ENCODE peak calls at places on chromosomes 7 and 10, in ten cellular contexts. J, H, D, O, C, W, P, T, Z and U are unnamed samples.
A peak's percentile ranks its signal among the peaks of the same experiment; 100 is the strongest.

GRCh38 chr10:28982950-28983349 is 305.6 kb downstream of the BAMBI start:
- DNase-seq in J (no peak), H (no peak), D (no peak), O (no peak), C (no peak), W (no peak), P (no peak), T (no peak), Z (no peak), U (no peak)

GRCh38 chr7:1966631-1967200 is 266.0 kb downstream of the MAD1L1 start:
- DNase-seq in J (no peak), H (no peak), D (no peak), O (no peak), C (no peak), W (peak; percentile 18), P (no peak), T (no peak), Z (no peak), U (no peak)

GRCh38 chr7:512541-513311 is 6.9 kb downstream of the PDGFA start:
- DNase-seq in J (peak; percentile 37), H (no peak), D (no peak), O (no peak), C (peak; percentile 74), W (no peak), P (no peak), T (no peak), Z (no peak), U (no peak)

GRCh38 chr10:68224810-68225209 is 7.1 kb downstream of the ATOH7 start:
- DNase-seq in J (peak; percentile 86), H (no peak), D (no peak), O (no peak), C (no peak), W (no peak), P (no peak), T (no peak), Z (no peak), U (no peak)

GRCh38 chr7:11212816-11213215 is 239.1 kb downstream of the PHF14 start:
- DNase-seq in J (peak; percentile 17), H (peak; percentile 60), D (no peak), O (peak; percentile 42), C (peak; percentile 77), W (no peak), P (no peak), T (no peak), Z (no peak), U (no peak)

GRCh38 chr7:105636982-105637381 is 55.7 kb upstream of the EFCAB10 start:
- DNase-seq in J (no peak), H (no peak), D (no peak), O (no peak), C (no peak), W (no peak), P (no peak), T (no peak), Z (no peak), U (no peak)

GRCh38 chr7:4037877-4038276 is 644.2 kb upstream of the FOXK1 start:
- DNase-seq in J (no peak), H (no peak), D (no peak), O (no peak), C (no peak), W (no peak), P (no peak), T (no peak), Z (no peak), U (no peak)

GRCh38 chr10:92490387-92490786 is 83.5 kb downstream of the IDE start:
- DNase-seq in J (peak; percentile 66), H (no peak), D (no peak), O (no peak), C (no peak), W (no peak), P (no peak), T (no peak), Z (no peak), U (no peak)

GRCh38 chr7:67625257-67625713 is 628.7 kb downstream of the TYW1 start:
- DNase-seq in J (peak; percentile 11), H (peak; percentile 32), D (peak; percentile 92), O (peak; percentile 96), C (peak; percentile 80), W (peak; percentile 87), P (peak; percentile 81), T (peak; percentile 90), Z (peak; percentile 4), U (peak; percentile 62)

GRCh38 chr10:35011771-35012191 is 78.4 kb downstream of the CUL2 start:
- DNase-seq in J (peak; percentile 61), H (no peak), D (no peak), O (no peak), C (no peak), W (no peak), P (no peak), T (no peak), Z (no peak), U (no peak)

GRCh38 chr7:45238806-45239205 is 81.2 kb downstream of the RAMP3 start:
- DNase-seq in J (peak; percentile 66), H (no peak), D (no peak), O (no peak), C (no peak), W (no peak), P (no peak), T (no peak), Z (no peak), U (no peak)